ENCODE peak calls at places on chromosomes 12 and 14, in ten cellular contexts. One of them, this sample, is unnamed. For H3K36me3, the result is how much of the 10 kb centered on the place peaks cover.

GRCh38 chr12:9649532-9649940 is 20.0 kb upstream of the CLEC2D start:
- DNase-seq in IMR-90: no peak
- DNase-seq in endodermal cell: peak
- DNase-seq in endothelial cell of umbilical vein: no peak
- DNase-seq in GM06990: no peak
- DNase-seq in left lung: no peak
- DNase-seq in Panc1: no peak
- DNase-seq in spleen: peak
- DNase-seq in Peyer's patch: no peak
- DNase-seq in lung: no peak
- DNase-seq in this sample: no peak

GRCh38 chr12:95908573-95908972 is 33.8 kb downstream of the CCDC38 start:
- DNase-seq in lung: no peak
- DNase-seq in endothelial cell of umbilical vein: peak
- DNase-seq in Peyer's patch: no peak
- DNase-seq in Panc1: no peak
- DNase-seq in left lung: no peak
- DNase-seq in spleen: no peak
- DNase-seq in endodermal cell: no peak
- DNase-seq in IMR-90: peak
- DNase-seq in GM06990: no peak
- DNase-seq in this sample: no peak

GRCh38 chr12:79274571-79275064 is 410.0 kb downstream of the SYT1 start:
- DNase-seq in left lung: peak
- DNase-seq in Peyer's patch: no peak
- DNase-seq in spleen: no peak
- DNase-seq in Panc1: no peak
- DNase-seq in endodermal cell: peak
- DNase-seq in lung: no peak
- DNase-seq in IMR-90: no peak
- DNase-seq in endothelial cell of umbilical vein: no peak
- DNase-seq in GM06990: no peak
- DNase-seq in this sample: no peak

GRCh38 chr12:47950856-47951468 is 12.4 kb upstream of the TMEM106C start:
- DNase-seq in spleen: peak
- DNase-seq in Panc1: no peak
- DNase-seq in endothelial cell of umbilical vein: no peak
- DNase-seq in IMR-90: no peak
- DNase-seq in Peyer's patch: no peak
- DNase-seq in left lung: no peak
- DNase-seq in GM06990: no peak
- DNase-seq in lung: no peak
- DNase-seq in endodermal cell: no peak
- DNase-seq in this sample: no peak

GRCh38 chr12:83408841-83409240 is 722.1 kb downstream of the TMTC2 start:
- DNase-seq in left lung: no peak
- DNase-seq in Panc1: no peak
- DNase-seq in IMR-90: no peak
- DNase-seq in endodermal cell: no peak
- DNase-seq in Peyer's patch: no peak
- DNase-seq in spleen: no peak
- DNase-seq in GM06990: no peak
- DNase-seq in lung: no peak
- DNase-seq in endothelial cell of umbilical vein: no peak
- DNase-seq in this sample: no peak

GRCh38 chr14:64873506-64874220 is 6.0 kb downstream of the SPTB start:
- DNase-seq in left lung: no peak
- DNase-seq in GM06990: no peak
- DNase-seq in lung: no peak
- DNase-seq in endodermal cell: no peak
- DNase-seq in endothelial cell of umbilical vein: no peak
- DNase-seq in Panc1: no peak
- DNase-seq in spleen: no peak
- DNase-seq in Peyer's patch: no peak
- DNase-seq in IMR-90: peak
- DNase-seq in this sample: no peak

GRCh38 chr14:76926521-76927251 is 100.5 kb downstream of the LRRC74A start:
- DNase-seq in endothelial cell of umbilical vein: no peak
- DNase-seq in spleen: no peak
- DNase-seq in GM06990: no peak
- DNase-seq in left lung: no peak
- DNase-seq in IMR-90: peak
- DNase-seq in endodermal cell: peak
- DNase-seq in Peyer's patch: no peak
- DNase-seq in lung: no peak
- DNase-seq in Panc1: no peak
- DNase-seq in this sample: no peak

GRCh38 chr14:91299483-91300115 is 55.1 kb upstream of the GPR68 start:
- DNase-seq in Panc1: no peak
- DNase-seq in spleen: no peak
- DNase-seq in IMR-90: no peak
- DNase-seq in Peyer's patch: no peak
- DNase-seq in lung: no peak
- DNase-seq in left lung: no peak
- DNase-seq in endothelial cell of umbilical vein: no peak
- DNase-seq in GM06990: no peak
- DNase-seq in endodermal cell: no peak
- DNase-seq in this sample: no peak

GRCh38 chr14:88960528-88960927 is 136.1 kb downstream of the TTC8 start:
- DNase-seq in endothelial cell of umbilical vein: no peak
- DNase-seq in lung: no peak
- DNase-seq in left lung: no peak
- DNase-seq in spleen: no peak
- DNase-seq in Panc1: no peak
- DNase-seq in endodermal cell: no peak
- DNase-seq in Peyer's patch: no peak
- DNase-seq in IMR-90: no peak
- DNase-seq in GM06990: no peak
- DNase-seq in this sample: no peak

GRCh38 chr12:89083491-89083890 is 268.8 kb downstream of the DUSP6 start:
- DNase-seq in IMR-90: no peak
- DNase-seq in left lung: no peak
- DNase-seq in spleen: no peak
- DNase-seq in endothelial cell of umbilical vein: no peak
- DNase-seq in endodermal cell: no peak
- DNase-seq in Panc1: no peak
- DNase-seq in Peyer's patch: no peak
- DNase-seq in lung: no peak
- DNase-seq in GM06990: no peak
- DNase-seq in this sample: no peak

GRCh38 chr12:171743-172705 is 41.9 kb downstream of the SLC6A12 start:
- DNase-seq in IMR-90: no peak
- DNase-seq in GM06990: no peak
- DNase-seq in spleen: no peak
- DNase-seq in left lung: peak
- DNase-seq in Panc1: no peak
- DNase-seq in lung: no peak
- DNase-seq in Peyer's patch: peak
- DNase-seq in endothelial cell of umbilical vein: no peak
- DNase-seq in endodermal cell: no peak
- DNase-seq in this sample: no peak

GRCh38 chr12:3249081-3249800 is 172.1 kb downstream of the TSPAN9 start:
- DNase-seq in Panc1: no peak
- DNase-seq in spleen: no peak
- DNase-seq in Peyer's patch: no peak
- DNase-seq in endothelial cell of umbilical vein: no peak
- DNase-seq in endodermal cell: no peak
- DNase-seq in GM06990: no peak
- DNase-seq in IMR-90: no peak
- DNase-seq in left lung: peak
- DNase-seq in lung: no peak
- DNase-seq in this sample: no peak

GRCh38 chr12:68350753-68351152 is 18.6 kb upstream of the MDM1 start:
- DNase-seq in spleen: no peak
- DNase-seq in Peyer's patch: no peak
- DNase-seq in IMR-90: peak
- DNase-seq in endothelial cell of umbilical vein: no peak
- DNase-seq in lung: no peak
- DNase-seq in Panc1: no peak
- DNase-seq in GM06990: no peak
- DNase-seq in left lung: no peak
- DNase-seq in endodermal cell: no peak
- DNase-seq in this sample: no peak

GRCh38 chr14:98022541-98023520 is 1225.6 kb downstream of the VRK1 start:
- DNase-seq in lung: no peak
- DNase-seq in IMR-90: no peak
- DNase-seq in Peyer's patch: no peak
- DNase-seq in endothelial cell of umbilical vein: no peak
- DNase-seq in endodermal cell: peak
- DNase-seq in Panc1: no peak
- DNase-seq in GM06990: no peak
- DNase-seq in spleen: no peak
- DNase-seq in left lung: no peak
- DNase-seq in this sample: no peak

GRCh38 chr14:57982802-57983201 is 116.9 kb upstream of the SLC35F4 start:
- DNase-seq in endodermal cell: no peak
- DNase-seq in left lung: peak
- DNase-seq in GM06990: no peak
- DNase-seq in endothelial cell of umbilical vein: no peak
- DNase-seq in Panc1: no peak
- DNase-seq in IMR-90: no peak
- DNase-seq in lung: no peak
- DNase-seq in Peyer's patch: no peak
- DNase-seq in spleen: peak
- DNase-seq in this sample: no peak

GRCh38 chr14:21317433-21317832 is 37.5 kb downstream of the RPGRIP1 start:
- DNase-seq in spleen: no peak
- DNase-seq in IMR-90: no peak
- DNase-seq in GM06990: peak
- DNase-seq in left lung: no peak
- DNase-seq in lung: no peak
- DNase-seq in Panc1: no peak
- DNase-seq in Peyer's patch: no peak
- DNase-seq in endodermal cell: peak
- DNase-seq in endothelial cell of umbilical vein: no peak
- DNase-seq in this sample: no peak

GRCh38 chr14:65173973-65174693 is 71.8 kb upstream of the MAX start:
- DNase-seq in endothelial cell of umbilical vein: no peak
- DNase-seq in Peyer's patch: no peak
- DNase-seq in IMR-90: no peak
- DNase-seq in left lung: no peak
- DNase-seq in spleen: no peak
- DNase-seq in Panc1: no peak
- DNase-seq in endodermal cell: peak
- DNase-seq in GM06990: no peak
- DNase-seq in lung: no peak
- DNase-seq in this sample: no peak

GRCh38 chr12:129672110-129672509 is 231.7 kb downstream of the TMEM132D start:
- DNase-seq in lung: no peak
- DNase-seq in Peyer's patch: no peak
- DNase-seq in endodermal cell: no peak
- DNase-seq in GM06990: no peak
- DNase-seq in Panc1: no peak
- DNase-seq in left lung: no peak
- DNase-seq in spleen: no peak
- DNase-seq in IMR-90: no peak
- DNase-seq in endothelial cell of umbilical vein: no peak
- DNase-seq in this sample: no peak

GRCh38 chr12:40107098-40107802 is 1.4 kb upstream of the SLC2A13 start:
- DNase-seq in left lung: peak
- DNase-seq in spleen: peak
- DNase-seq in endodermal cell: peak
- DNase-seq in Panc1: no peak
- DNase-seq in Peyer's patch: peak
- DNase-seq in endothelial cell of umbilical vein: peak
- DNase-seq in GM06990: peak
- DNase-seq in IMR-90: peak
- DNase-seq in lung: peak
- DNase-seq in this sample: peak

GRCh38 chr14:22887990-22888378 is 5.0 kb downstream of the REM2 start:
- DNase-seq in spleen: peak
- DNase-seq in Panc1: no peak
- DNase-seq in Peyer's patch: no peak
- DNase-seq in lung: no peak
- DNase-seq in endodermal cell: no peak
- DNase-seq in left lung: no peak
- DNase-seq in endothelial cell of umbilical vein: no peak
- DNase-seq in GM06990: peak
- DNase-seq in IMR-90: no peak
- DNase-seq in this sample: no peak

GRCh38 chr12:68236421-68237059 is 10.9 kb upstream of the IL26 start:
- DNase-seq in left lung: no peak
- DNase-seq in Peyer's patch: no peak
- DNase-seq in endothelial cell of umbilical vein: peak
- DNase-seq in IMR-90: no peak
- DNase-seq in GM06990: peak
- DNase-seq in Panc1: no peak
- DNase-seq in lung: no peak
- DNase-seq in endodermal cell: no peak
- DNase-seq in spleen: no peak
- DNase-seq in this sample: no peak

GRCh38 chr14:32578181-32578580 is 249.1 kb downstream of the AKAP6 start:
- DNase-seq in endothelial cell of umbilical vein: no peak
- DNase-seq in lung: no peak
- DNase-seq in endodermal cell: no peak
- DNase-seq in IMR-90: no peak
- DNase-seq in Panc1: no peak
- DNase-seq in left lung: no peak
- DNase-seq in spleen: no peak
- DNase-seq in GM06990: no peak
- DNase-seq in Peyer's patch: no peak
- DNase-seq in this sample: no peak
- H3K4me3 ChIP-seq in endothelial cell of umbilical vein: no peak
- H3K4me3 ChIP-seq in lung: no peak
- H3K4me3 ChIP-seq in endodermal cell: no peak
- H3K4me3 ChIP-seq in IMR-90: no peak
- H3K4me3 ChIP-seq in Panc1: no peak
- H3K4me3 ChIP-seq in left lung: no peak
- H3K4me3 ChIP-seq in spleen: no peak
- H3K4me3 ChIP-seq in GM06990: no peak
- H3K4me3 ChIP-seq in Peyer's patch: no peak
- H3K4me3 ChIP-seq in this sample: no peak

GRCh38 chr12:53740130-53740491 is 11.7 kb downstream of the CISTR start:
- DNase-seq in lung: no peak
- DNase-seq in IMR-90: no peak
- DNase-seq in GM06990: no peak
- DNase-seq in endothelial cell of umbilical vein: no peak
- DNase-seq in Peyer's patch: no peak
- DNase-seq in left lung: no peak
- DNase-seq in endodermal cell: no peak
- DNase-seq in spleen: no peak
- DNase-seq in Panc1: no peak
- DNase-seq in this sample: no peak
- TF ChIP-seq CTCF in lung: no peak
- TF ChIP-seq CTCF in IMR-90: no peak
- TF ChIP-seq CTCF in GM06990: peak
- TF ChIP-seq CTCF in endothelial cell of umbilical vein: no peak
- TF ChIP-seq CTCF in Peyer's patch: no peak
- TF ChIP-seq CTCF in left lung: no peak
- TF ChIP-seq CTCF in endodermal cell: no peak
- TF ChIP-seq CTCF in spleen: no peak
- TF ChIP-seq CTCF in Panc1: no peak
- TF ChIP-seq CTCF in this sample: no peak

GRCh38 chr12:76078748-76079147 is 5.7 kb downstream of the NAP1L1 start:
- DNase-seq in endothelial cell of umbilical vein: no peak
- DNase-seq in endodermal cell: no peak
- DNase-seq in GM06990: no peak
- DNase-seq in lung: no peak
- DNase-seq in left lung: no peak
- DNase-seq in Peyer's patch: no peak
- DNase-seq in IMR-90: no peak
- DNase-seq in Panc1: no peak
- DNase-seq in spleen: no peak
- DNase-seq in this sample: no peak
- H3K36me3 ChIP-seq in endothelial cell of umbilical vein: under half
- H3K36me3 ChIP-seq in endodermal cell: under half
- H3K36me3 ChIP-seq in GM06990: under half
- H3K36me3 ChIP-seq in lung: under half
- H3K36me3 ChIP-seq in left lung: under half
- H3K36me3 ChIP-seq in Peyer's patch: under half
- H3K36me3 ChIP-seq in IMR-90: under half
- H3K36me3 ChIP-seq in Panc1: under half
- H3K36me3 ChIP-seq in spleen: under half
- H3K36me3 ChIP-seq in this sample: under half

GRCh38 chr14:75824328-75824727 is 157.5 kb downstream of the TGFB3 start:
- DNase-seq in endothelial cell of umbilical vein: no peak
- DNase-seq in lung: no peak
- DNase-seq in endodermal cell: no peak
- DNase-seq in spleen: no peak
- DNase-seq in left lung: no peak
- DNase-seq in GM06990: peak
- DNase-seq in Panc1: no peak
- DNase-seq in Peyer's patch: no peak
- DNase-seq in IMR-90: no peak
- DNase-seq in this sample: no peak
- H3K4me3 ChIP-seq in endothelial cell of umbilical vein: no peak
- H3K4me3 ChIP-seq in lung: no peak
- H3K4me3 ChIP-seq in endodermal cell: no peak
- H3K4me3 ChIP-seq in spleen: no peak
- H3K4me3 ChIP-seq in left lung: no peak
- H3K4me3 ChIP-seq in GM06990: no peak
- H3K4me3 ChIP-seq in Panc1: no peak
- H3K4me3 ChIP-seq in Peyer's patch: no peak
- H3K4me3 ChIP-seq in IMR-90: no peak
- H3K4me3 ChIP-seq in this sample: no peak